ENCODE peak calls at places on chromosomes 2 and 18, in six cellular contexts. One of them, this sample, is unnamed.

GRCh38 chr18:44683566-44683965 is 2.9 kb downstream of the SETBP1 start:
- DNase-seq in NCI-H146: no peak
- DNase-seq in astrocyte of the spinal cord: no peak
- DNase-seq in NCI-H2081: no peak
- DNase-seq in hypothalamus: no peak
- DNase-seq in H9: no peak
- DNase-seq in this sample: no peak

GRCh38 chr2:38574278-38574677 is 28.4 kb downstream of the HNRNPLL start:
- DNase-seq in NCI-H146: no peak
- DNase-seq in astrocyte of the spinal cord: no peak
- DNase-seq in NCI-H2081: no peak
- DNase-seq in hypothalamus: no peak
- DNase-seq in H9: no peak
- DNase-seq in this sample: no peak

GRCh38 chr2:122831644-122832043 is 1076.2 kb downstream of the TSN start:
- DNase-seq in NCI-H146: peak; percentile 18
- DNase-seq in astrocyte of the spinal cord: no peak
- DNase-seq in NCI-H2081: peak; percentile 17
- DNase-seq in hypothalamus: no peak
- DNase-seq in H9: no peak
- DNase-seq in this sample: peak; percentile 41

GRCh38 chr2:203870942-203871341 is 3.4 kb downstream of the CTLA4 start:
- DNase-seq in NCI-H146: no peak
- DNase-seq in astrocyte of the spinal cord: no peak
- DNase-seq in NCI-H2081: no peak
- DNase-seq in hypothalamus: no peak
- DNase-seq in H9: no peak
- DNase-seq in this sample: no peak

GRCh38 chr18:60047556-60047955 is 147.8 kb downstream of the PMAIP1 start:
- DNase-seq in NCI-H146: no peak
- DNase-seq in astrocyte of the spinal cord: no peak
- DNase-seq in NCI-H2081: no peak
- DNase-seq in hypothalamus: no peak
- DNase-seq in H9: no peak
- DNase-seq in this sample: no peak

GRCh38 chr2:18171191-18172139 is 293.0 kb downstream of the KCNS3 start:
- DNase-seq in NCI-H146: no peak
- DNase-seq in astrocyte of the spinal cord: peak; percentile 75
- DNase-seq in NCI-H2081: no peak
- DNase-seq in hypothalamus: no peak
- DNase-seq in H9: no peak
- DNase-seq in this sample: no peak

GRCh38 chr2:134934641-134935040 is 16.0 kb downstream of the CCNT2 start:
- DNase-seq in NCI-H146: no peak
- DNase-seq in astrocyte of the spinal cord: no peak
- DNase-seq in NCI-H2081: no peak
- DNase-seq in hypothalamus: no peak
- DNase-seq in H9: no peak
- DNase-seq in this sample: no peak

GRCh38 chr2:71461304-71461671 is 7.9 kb downstream of the DYSF start:
- DNase-seq in NCI-H146: no peak
- DNase-seq in astrocyte of the spinal cord: no peak
- DNase-seq in NCI-H2081: no peak
- DNase-seq in hypothalamus: no peak
- DNase-seq in H9: no peak
- DNase-seq in this sample: no peak

GRCh38 chr2:190646780-190647626 is 1.9 kb upstream of the NAB1 start:
- DNase-seq in NCI-H146: no peak
- DNase-seq in astrocyte of the spinal cord: peak; percentile 19
- DNase-seq in NCI-H2081: no peak
- DNase-seq in hypothalamus: no peak
- DNase-seq in H9: no peak
- DNase-seq in this sample: peak; percentile 27

GRCh38 chr18:11089931-11090715 is 59.2 kb downstream of the PIEZO2 start:
- DNase-seq in NCI-H146: no peak
- DNase-seq in astrocyte of the spinal cord: no peak
- DNase-seq in NCI-H2081: no peak
- DNase-seq in hypothalamus: no peak
- DNase-seq in H9: no peak
- DNase-seq in this sample: no peak

GRCh38 chr2:84022810-84023431 is 436.2 kb downstream of the SUCLG1 start:
- DNase-seq in NCI-H146: peak; percentile 36
- DNase-seq in astrocyte of the spinal cord: peak; percentile 23
- DNase-seq in NCI-H2081: peak; percentile 45
- DNase-seq in hypothalamus: peak; percentile 0
- DNase-seq in H9: peak; percentile 40
- DNase-seq in this sample: peak; percentile 15

GRCh38 chr2:150459281-150459680 is 28.2 kb downstream of the RND3 start:
- DNase-seq in NCI-H146: no peak
- DNase-seq in astrocyte of the spinal cord: peak; percentile 68
- DNase-seq in NCI-H2081: no peak
- DNase-seq in hypothalamus: no peak
- DNase-seq in H9: no peak
- DNase-seq in this sample: no peak

GRCh38 chr18:32424696-32425095 is 46.0 kb downstream of the GAREM1 start:
- DNase-seq in NCI-H146: no peak
- DNase-seq in astrocyte of the spinal cord: no peak
- DNase-seq in NCI-H2081: no peak
- DNase-seq in hypothalamus: no peak
- DNase-seq in H9: no peak
- DNase-seq in this sample: no peak

GRCh38 chr2:158723921-158724802 is 71.0 kb upstream of the DAPL1 start:
- DNase-seq in NCI-H146: peak; percentile 93
- DNase-seq in astrocyte of the spinal cord: no peak
- DNase-seq in NCI-H2081: peak; percentile 10
- DNase-seq in hypothalamus: peak; percentile 61
- DNase-seq in H9: peak; percentile 82
- DNase-seq in this sample: peak; percentile 93

GRCh38 chr2:47086571-47086970 is 68.5 kb downstream of the STPG4 start:
- DNase-seq in NCI-H146: no peak
- DNase-seq in astrocyte of the spinal cord: no peak
- DNase-seq in NCI-H2081: no peak
- DNase-seq in hypothalamus: no peak
- DNase-seq in H9: no peak
- DNase-seq in this sample: no peak

GRCh38 chr18:2433366-2433765 is 137.9 kb downstream of the METTL4 start:
- DNase-seq in NCI-H146: no peak
- DNase-seq in astrocyte of the spinal cord: no peak
- DNase-seq in NCI-H2081: no peak
- DNase-seq in hypothalamus: no peak
- DNase-seq in H9: no peak
- DNase-seq in this sample: no peak

GRCh38 chr2:72131916-72132841 is 15.5 kb downstream of the CYP26B1 start:
- DNase-seq in NCI-H146: no peak
- DNase-seq in astrocyte of the spinal cord: no peak
- DNase-seq in NCI-H2081: no peak
- DNase-seq in hypothalamus: no peak
- DNase-seq in H9: peak; percentile 24
- DNase-seq in this sample: no peak

GRCh38 chr2:165634855-165635254 is 159.2 kb downstream of the GALNT3 start:
- DNase-seq in NCI-H146: peak; percentile 79
- DNase-seq in astrocyte of the spinal cord: peak; percentile 88
- DNase-seq in NCI-H2081: peak; percentile 96
- DNase-seq in hypothalamus: peak; percentile 76
- DNase-seq in H9: peak; percentile 69
- DNase-seq in this sample: no peak

GRCh38 chr2:158412206-158412605 is 44.3 kb downstream of the CCDC148 start:
- DNase-seq in NCI-H146: no peak
- DNase-seq in astrocyte of the spinal cord: peak; percentile 47
- DNase-seq in NCI-H2081: no peak
- DNase-seq in hypothalamus: no peak
- DNase-seq in H9: no peak
- DNase-seq in this sample: no peak

GRCh38 chr2:108554530-108554929 is 20.3 kb downstream of the LIMS1 start:
- DNase-seq in NCI-H146: peak; percentile 85
- DNase-seq in astrocyte of the spinal cord: no peak
- DNase-seq in NCI-H2081: no peak
- DNase-seq in hypothalamus: no peak
- DNase-seq in H9: no peak
- DNase-seq in this sample: peak; percentile 38

GRCh38 chr2:120398051-120398960 is 52.4 kb downstream of the INHBB start:
- DNase-seq in NCI-H146: no peak
- DNase-seq in astrocyte of the spinal cord: peak; percentile 9
- DNase-seq in NCI-H2081: no peak
- DNase-seq in hypothalamus: no peak
- DNase-seq in H9: no peak
- DNase-seq in this sample: no peak

GRCh38 chr2:69509011-69509749 is 71.9 kb upstream of the NFU1 start:
- DNase-seq in NCI-H146: no peak
- DNase-seq in astrocyte of the spinal cord: no peak
- DNase-seq in NCI-H2081: peak; percentile 47
- DNase-seq in hypothalamus: peak; percentile 67
- DNase-seq in H9: no peak
- DNase-seq in this sample: peak; percentile 54

GRCh38 chr2:11187083-11187619 is 31.9 kb downstream of the SLC66A3 start:
- DNase-seq in NCI-H146: no peak
- DNase-seq in astrocyte of the spinal cord: peak; percentile 68
- DNase-seq in NCI-H2081: no peak
- DNase-seq in hypothalamus: no peak
- DNase-seq in H9: no peak
- DNase-seq in this sample: no peak

GRCh38 chr18:63779386-63779785 is 4.2 kb downstream of the SERPINB7 start:
- DNase-seq in NCI-H146: no peak
- DNase-seq in astrocyte of the spinal cord: no peak
- DNase-seq in NCI-H2081: no peak
- DNase-seq in hypothalamus: no peak
- DNase-seq in H9: no peak
- DNase-seq in this sample: no peak